ENCODE peak calls at places on chromosome 22, in eight cellular contexts. One of them, this sample, is unnamed. For H3K36me3, the result is how much of the 10 kb centered on the place peaks cover.

GRCh38 chr22:20857838-20858614 is 585 bp downstream of the PI4KA start:
- DNase-seq in SJSA1: peak
- DNase-seq in left lung: peak
- DNase-seq in heart left ventricle: peak
- DNase-seq in CD8-positive, alpha-beta memory T cell: peak
- DNase-seq in sigmoid colon: peak
- DNase-seq in transverse colon: peak
- DNase-seq in right lobe of liver: peak
- DNase-seq in this sample: peak

GRCh38 chr22:41517172-41518047 is 26.9 kb downstream of the POLR3H start:
- DNase-seq in SJSA1: peak
- DNase-seq in left lung: peak
- DNase-seq in heart left ventricle: no peak
- DNase-seq in CD8-positive, alpha-beta memory T cell: peak
- DNase-seq in sigmoid colon: peak
- DNase-seq in transverse colon: peak
- DNase-seq in right lobe of liver: no peak
- DNase-seq in this sample: peak

GRCh38 chr22:41501209-41501608 is 32.3 kb downstream of the ACO2 start:
- DNase-seq in SJSA1: no peak
- DNase-seq in left lung: no peak
- DNase-seq in heart left ventricle: no peak
- DNase-seq in CD8-positive, alpha-beta memory T cell: no peak
- DNase-seq in sigmoid colon: no peak
- DNase-seq in transverse colon: no peak
- DNase-seq in right lobe of liver: no peak
- DNase-seq in this sample: no peak

GRCh38 chr22:49951001-49951677 is 9.4 kb upstream of the PIM3 start:
- DNase-seq in SJSA1: no peak
- DNase-seq in left lung: peak
- DNase-seq in heart left ventricle: no peak
- DNase-seq in CD8-positive, alpha-beta memory T cell: no peak
- DNase-seq in sigmoid colon: no peak
- DNase-seq in transverse colon: peak
- DNase-seq in right lobe of liver: no peak
- DNase-seq in this sample: no peak

GRCh38 chr22:31039393-31039792 is 41.7 kb upstream of the SMTN start:
- DNase-seq in SJSA1: no peak
- DNase-seq in left lung: no peak
- DNase-seq in heart left ventricle: peak
- DNase-seq in CD8-positive, alpha-beta memory T cell: no peak
- DNase-seq in sigmoid colon: peak
- DNase-seq in transverse colon: peak
- DNase-seq in right lobe of liver: no peak
- DNase-seq in this sample: no peak

GRCh38 chr22:30422481-30423295 is 2.9 kb upstream of the MTFP1 start:
- DNase-seq in SJSA1: peak
- DNase-seq in left lung: peak
- DNase-seq in heart left ventricle: peak
- DNase-seq in CD8-positive, alpha-beta memory T cell: no peak
- DNase-seq in sigmoid colon: peak
- DNase-seq in transverse colon: peak
- DNase-seq in right lobe of liver: peak
- DNase-seq in this sample: peak

GRCh38 chr22:24428751-24429410 is 1.5 kb downstream of the ADORA2A start:
- DNase-seq in SJSA1: no peak
- DNase-seq in left lung: no peak
- DNase-seq in heart left ventricle: peak
- DNase-seq in CD8-positive, alpha-beta memory T cell: no peak
- DNase-seq in sigmoid colon: no peak
- DNase-seq in transverse colon: no peak
- DNase-seq in right lobe of liver: peak
- DNase-seq in this sample: no peak

GRCh38 chr22:26711205-26711958 is 54.0 kb downstream of the MIAT start:
- DNase-seq in SJSA1: no peak
- DNase-seq in left lung: no peak
- DNase-seq in heart left ventricle: no peak
- DNase-seq in CD8-positive, alpha-beta memory T cell: no peak
- DNase-seq in sigmoid colon: no peak
- DNase-seq in transverse colon: peak
- DNase-seq in right lobe of liver: no peak
- DNase-seq in this sample: no peak

GRCh38 chr22:49975543-49976389 is 15.2 kb downstream of the PIM3 start:
- DNase-seq in SJSA1: no peak
- DNase-seq in left lung: peak
- DNase-seq in heart left ventricle: peak
- DNase-seq in CD8-positive, alpha-beta memory T cell: no peak
- DNase-seq in sigmoid colon: peak
- DNase-seq in transverse colon: peak
- DNase-seq in right lobe of liver: no peak
- DNase-seq in this sample: peak

GRCh38 chr22:35212020-35212419 is 45.3 kb upstream of the HMGXB4 start:
- DNase-seq in SJSA1: no peak
- DNase-seq in left lung: no peak
- DNase-seq in heart left ventricle: peak
- DNase-seq in CD8-positive, alpha-beta memory T cell: no peak
- DNase-seq in sigmoid colon: no peak
- DNase-seq in transverse colon: no peak
- DNase-seq in right lobe of liver: no peak
- DNase-seq in this sample: no peak

GRCh38 chr22:40009953-40010751 is 15.4 kb downstream of the FAM83F start:
- DNase-seq in SJSA1: no peak
- DNase-seq in left lung: no peak
- DNase-seq in heart left ventricle: no peak
- DNase-seq in CD8-positive, alpha-beta memory T cell: no peak
- DNase-seq in sigmoid colon: no peak
- DNase-seq in transverse colon: no peak
- DNase-seq in right lobe of liver: no peak
- DNase-seq in this sample: peak

GRCh38 chr22:27551402-27551801 is 250.2 kb downstream of the MN1 start:
- DNase-seq in SJSA1: no peak
- DNase-seq in left lung: no peak
- DNase-seq in heart left ventricle: no peak
- DNase-seq in CD8-positive, alpha-beta memory T cell: no peak
- DNase-seq in sigmoid colon: no peak
- DNase-seq in transverse colon: no peak
- DNase-seq in right lobe of liver: no peak
- DNase-seq in this sample: no peak

GRCh38 chr22:31244044-31244942 is 32.2 kb downstream of the LIMK2 start:
- DNase-seq in SJSA1: peak
- DNase-seq in left lung: peak
- DNase-seq in heart left ventricle: no peak
- DNase-seq in CD8-positive, alpha-beta memory T cell: no peak
- DNase-seq in sigmoid colon: no peak
- DNase-seq in transverse colon: no peak
- DNase-seq in right lobe of liver: no peak
- DNase-seq in this sample: no peak

GRCh38 chr22:35961480-35961902 is 67.1 kb downstream of the RBFOX2 start:
- DNase-seq in SJSA1: peak
- DNase-seq in left lung: peak
- DNase-seq in heart left ventricle: peak
- DNase-seq in CD8-positive, alpha-beta memory T cell: no peak
- DNase-seq in sigmoid colon: peak
- DNase-seq in transverse colon: no peak
- DNase-seq in right lobe of liver: no peak
- DNase-seq in this sample: peak

GRCh38 chr22:36368359-36368983 is 19.3 kb downstream of the MYH9 start:
- DNase-seq in SJSA1: peak
- DNase-seq in left lung: no peak
- DNase-seq in heart left ventricle: no peak
- DNase-seq in CD8-positive, alpha-beta memory T cell: no peak
- DNase-seq in sigmoid colon: no peak
- DNase-seq in transverse colon: no peak
- DNase-seq in right lobe of liver: no peak
- DNase-seq in this sample: no peak

GRCh38 chr22:24506802-24507438 is 11.8 kb downstream of the UPB1 start:
- DNase-seq in SJSA1: peak
- DNase-seq in left lung: no peak
- DNase-seq in heart left ventricle: no peak
- DNase-seq in CD8-positive, alpha-beta memory T cell: no peak
- DNase-seq in sigmoid colon: no peak
- DNase-seq in transverse colon: no peak
- DNase-seq in right lobe of liver: no peak
- DNase-seq in this sample: no peak

GRCh38 chr22:35482974-35483373 is 57.7 kb upstream of the RASD2 start:
- DNase-seq in SJSA1: no peak
- DNase-seq in left lung: no peak
- DNase-seq in heart left ventricle: no peak
- DNase-seq in CD8-positive, alpha-beta memory T cell: no peak
- DNase-seq in sigmoid colon: no peak
- DNase-seq in transverse colon: no peak
- DNase-seq in right lobe of liver: no peak
- DNase-seq in this sample: peak

GRCh38 chr22:35138521-35138920 is 72.6 kb downstream of the ISX start:
- DNase-seq in SJSA1: no peak
- DNase-seq in left lung: no peak
- DNase-seq in heart left ventricle: no peak
- DNase-seq in CD8-positive, alpha-beta memory T cell: no peak
- DNase-seq in sigmoid colon: no peak
- DNase-seq in transverse colon: peak
- DNase-seq in right lobe of liver: no peak
- DNase-seq in this sample: no peak

GRCh38 chr22:50640857-50641647 is 13.1 kb upstream of the ARSA start:
- DNase-seq in SJSA1: no peak
- DNase-seq in left lung: no peak
- DNase-seq in heart left ventricle: peak
- DNase-seq in CD8-positive, alpha-beta memory T cell: no peak
- DNase-seq in sigmoid colon: no peak
- DNase-seq in transverse colon: no peak
- DNase-seq in right lobe of liver: no peak
- DNase-seq in this sample: peak

GRCh38 chr22:27206747-27207133 is 549.4 kb downstream of the MIAT start:
- DNase-seq in SJSA1: no peak
- DNase-seq in left lung: no peak
- DNase-seq in heart left ventricle: no peak
- DNase-seq in CD8-positive, alpha-beta memory T cell: no peak
- DNase-seq in sigmoid colon: no peak
- DNase-seq in transverse colon: no peak
- DNase-seq in right lobe of liver: no peak
- DNase-seq in this sample: no peak

DNA sequence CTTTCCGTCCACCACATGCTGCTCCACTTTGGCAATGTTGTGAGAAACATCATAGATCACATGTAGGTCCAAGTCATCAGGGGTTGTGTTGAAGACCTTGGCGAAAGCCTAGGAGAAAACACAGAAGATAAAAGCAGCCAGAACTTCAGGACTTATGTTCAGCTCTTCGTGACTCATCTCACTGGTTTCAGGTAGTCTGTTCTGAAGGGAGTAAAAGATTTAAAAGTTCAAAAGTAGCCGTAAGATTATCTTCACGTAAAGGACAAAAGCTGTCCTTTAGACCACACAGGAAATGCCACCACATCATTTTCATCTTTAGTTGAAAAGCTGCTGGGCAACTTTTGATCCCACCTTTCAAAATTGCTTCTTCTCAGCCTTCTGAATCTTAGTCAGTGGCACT is 16.9 kb downstream of the RTCB start:
- DNase-seq in SJSA1: no peak
- DNase-seq in left lung: no peak
- DNase-seq in heart left ventricle: no peak
- DNase-seq in CD8-positive, alpha-beta memory T cell: no peak
- DNase-seq in sigmoid colon: no peak
- DNase-seq in transverse colon: no peak
- DNase-seq in right lobe of liver: no peak
- DNase-seq in this sample: no peak
- H3K36me3 ChIP-seq in SJSA1: half or more
- H3K36me3 ChIP-seq in left lung: under half
- H3K36me3 ChIP-seq in heart left ventricle: half or more
- H3K36me3 ChIP-seq in CD8-positive, alpha-beta memory T cell: half or more
- H3K36me3 ChIP-seq in sigmoid colon: half or more
- H3K36me3 ChIP-seq in transverse colon: half or more
- H3K36me3 ChIP-seq in right lobe of liver: under half
- H3K36me3 ChIP-seq in this sample: under half

DNA sequence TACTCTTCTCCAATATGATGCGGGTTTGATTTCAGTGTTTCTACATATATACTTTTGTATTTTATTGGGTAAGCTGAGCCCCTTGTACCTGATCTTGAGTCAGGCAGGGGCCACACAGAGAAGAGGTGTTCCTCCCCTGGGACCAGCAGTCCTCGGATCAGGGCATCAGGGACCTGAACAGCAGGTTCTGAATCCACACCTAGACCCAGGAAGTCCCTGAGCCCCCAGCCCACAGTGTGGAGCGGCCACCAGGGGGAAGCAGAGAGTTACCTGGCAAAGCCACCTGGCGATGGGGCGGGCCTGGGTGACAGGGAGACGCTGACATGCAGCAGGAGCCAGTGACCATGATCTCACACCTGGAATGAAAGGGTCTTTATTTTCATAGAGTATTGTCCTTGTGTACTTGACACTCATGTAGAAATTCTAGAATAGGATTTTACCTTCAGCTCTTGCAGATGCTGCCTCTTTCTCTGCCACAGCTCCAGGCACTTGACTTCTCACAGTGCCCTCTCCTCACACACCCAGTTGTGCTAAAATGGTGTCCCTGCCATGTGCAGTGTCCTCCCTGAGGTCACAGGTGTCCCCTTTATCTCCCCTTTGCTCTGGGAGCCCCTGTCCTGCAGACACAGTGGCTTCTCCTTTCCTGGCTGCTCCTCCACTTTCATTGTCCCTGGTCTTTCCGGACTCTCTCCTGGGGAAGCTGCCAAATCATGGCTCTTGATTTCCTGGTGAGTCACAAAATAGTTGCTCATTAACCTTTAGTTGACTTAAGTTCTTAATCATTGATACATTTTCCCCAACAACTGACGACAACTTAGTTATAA is 48.5 kb downstream of the GGTLC2 start:
- DNase-seq in SJSA1: no peak
- DNase-seq in left lung: no peak
- DNase-seq in heart left ventricle: no peak
- DNase-seq in CD8-positive, alpha-beta memory T cell: peak
- DNase-seq in sigmoid colon: peak
- DNase-seq in transverse colon: peak
- DNase-seq in right lobe of liver: peak
- DNase-seq in this sample: no peak
- H3K27ac ChIP-seq in SJSA1: no peak
- H3K27ac ChIP-seq in left lung: no peak
- H3K27ac ChIP-seq in heart left ventricle: no peak
- H3K27ac ChIP-seq in CD8-positive, alpha-beta memory T cell: no peak
- H3K27ac ChIP-seq in sigmoid colon: no peak
- H3K27ac ChIP-seq in transverse colon: peak
- H3K27ac ChIP-seq in right lobe of liver: peak
- H3K27ac ChIP-seq in this sample: no peak

GRCh38 chr22:19169947-19170318 is 8.6 kb downstream of the SLC25A1 start:
- DNase-seq in SJSA1: no peak
- DNase-seq in left lung: no peak
- DNase-seq in heart left ventricle: no peak
- DNase-seq in CD8-positive, alpha-beta memory T cell: no peak
- DNase-seq in sigmoid colon: no peak
- DNase-seq in transverse colon: no peak
- DNase-seq in right lobe of liver: no peak
- DNase-seq in this sample: no peak
- H3K4me3 ChIP-seq in SJSA1: no peak
- H3K4me3 ChIP-seq in left lung: no peak
- H3K4me3 ChIP-seq in heart left ventricle: peak
- H3K4me3 ChIP-seq in CD8-positive, alpha-beta memory T cell: peak
- H3K4me3 ChIP-seq in sigmoid colon: no peak
- H3K4me3 ChIP-seq in transverse colon: no peak
- H3K4me3 ChIP-seq in right lobe of liver: no peak
- H3K4me3 ChIP-seq in this sample: no peak

DNA sequence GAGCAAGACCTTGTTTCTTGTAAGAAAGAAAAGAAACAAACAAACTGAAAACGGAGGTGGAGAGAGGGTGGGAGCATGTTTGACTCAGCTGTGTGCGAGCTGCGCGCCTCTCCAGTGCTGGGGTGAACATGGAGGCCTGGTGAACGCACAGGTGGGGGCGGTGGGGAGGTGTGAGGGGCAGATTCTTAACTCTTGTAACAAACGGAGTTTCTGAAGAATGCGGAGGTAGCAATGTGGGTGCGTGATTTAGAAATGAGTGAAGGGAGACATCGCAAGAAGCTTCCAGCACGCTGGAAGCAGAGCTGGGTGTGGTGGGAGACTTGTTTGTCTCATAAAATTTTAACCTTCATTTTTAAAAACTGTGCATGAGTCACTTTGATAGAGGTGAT is 14.1 kb upstream of the TRMU start:
- DNase-seq in SJSA1: no peak
- DNase-seq in left lung: no peak
- DNase-seq in heart left ventricle: no peak
- DNase-seq in CD8-positive, alpha-beta memory T cell: no peak
- DNase-seq in sigmoid colon: no peak
- DNase-seq in transverse colon: no peak
- DNase-seq in right lobe of liver: no peak
- DNase-seq in this sample: no peak
- H3K36me3 ChIP-seq in SJSA1: half or more
- H3K36me3 ChIP-seq in left lung: under half
- H3K36me3 ChIP-seq in heart left ventricle: under half
- H3K36me3 ChIP-seq in CD8-positive, alpha-beta memory T cell: under half
- H3K36me3 ChIP-seq in sigmoid colon: under half
- H3K36me3 ChIP-seq in transverse colon: under half
- H3K36me3 ChIP-seq in right lobe of liver: under half
- H3K36me3 ChIP-seq in this sample: under half